ENCODE peak calls at places on chromosome 22, in nine cellular contexts. One of them, this sample, is unnamed.

GRCh38 chr22:39947488-39948216 is 12.5 kb upstream of the TMA7B start:
- DNase-seq in heart right ventricle: no peak
- DNase-seq in T-helper 22 cell: no peak
- DNase-seq in neural crest cell: no peak
- DNase-seq in stimulated activated CD8-positive, alpha-beta memory T cell treated with anti-CD3 and anti-CD28 coated beads, Interleukin-2, amount 100 ng/mL, for 1 hour: no peak
- DNase-seq in H9: no peak
- DNase-seq in mammary epithelial cell: no peak
- DNase-seq in NCI-H446 treated with DMSO at 0.1 percent for 48 hours: no peak
- DNase-seq in stromal cell of bone marrow: no peak
- DNase-seq in this sample: no peak

GRCh38 chr22:31490496-31490925 is 869 bp upstream of the EIF4ENIF1 start:
- DNase-seq in T-helper 22 cell: peak; percentile 45
- DNase-seq in stimulated activated CD8-positive, alpha-beta memory T cell treated with anti-CD3 and anti-CD28 coated beads, Interleukin-2, amount 100 ng/mL, for 1 hour: no peak
- DNase-seq in H9: peak; percentile 39
- DNase-seq in mammary epithelial cell: peak; percentile 67
- DNase-seq in heart right ventricle: peak; percentile 60
- DNase-seq in stromal cell of bone marrow: peak; percentile 23
- DNase-seq in NCI-H446 treated with DMSO at 0.1 percent for 48 hours: no peak
- DNase-seq in neural crest cell: peak; percentile 1
- DNase-seq in this sample: peak; percentile 34

GRCh38 chr22:38947321-38948112 is 9.9 kb upstream of the APOBEC3A start:
- DNase-seq in T-helper 22 cell: no peak
- DNase-seq in mammary epithelial cell: peak; percentile 47
- DNase-seq in NCI-H446 treated with DMSO at 0.1 percent for 48 hours: no peak
- DNase-seq in neural crest cell: no peak
- DNase-seq in stimulated activated CD8-positive, alpha-beta memory T cell treated with anti-CD3 and anti-CD28 coated beads, Interleukin-2, amount 100 ng/mL, for 1 hour: no peak
- DNase-seq in heart right ventricle: no peak
- DNase-seq in stromal cell of bone marrow: no peak
- DNase-seq in H9: no peak
- DNase-seq in this sample: no peak

GRCh38 chr22:41925783-41926460 is 684 bp downstream of the TNFRSF13C start:
- DNase-seq in stromal cell of bone marrow: no peak
- DNase-seq in NCI-H446 treated with DMSO at 0.1 percent for 48 hours: no peak
- DNase-seq in heart right ventricle: peak; percentile 50
- DNase-seq in H9: peak; percentile 83
- DNase-seq in neural crest cell: peak; percentile 61
- DNase-seq in mammary epithelial cell: no peak
- DNase-seq in T-helper 22 cell: peak; percentile 60
- DNase-seq in stimulated activated CD8-positive, alpha-beta memory T cell treated with anti-CD3 and anti-CD28 coated beads, Interleukin-2, amount 100 ng/mL, for 1 hour: peak; percentile 47
- DNase-seq in this sample: peak; percentile 65

GRCh38 chr22:10961043-10961860 is 4566.7 kb upstream of the OR11H1 start:
- DNase-seq in stimulated activated CD8-positive, alpha-beta memory T cell treated with anti-CD3 and anti-CD28 coated beads, Interleukin-2, amount 100 ng/mL, for 1 hour: no peak
- DNase-seq in neural crest cell: no peak
- DNase-seq in heart right ventricle: no peak
- DNase-seq in stromal cell of bone marrow: no peak
- DNase-seq in mammary epithelial cell: no peak
- DNase-seq in T-helper 22 cell: no peak
- DNase-seq in H9: no peak
- DNase-seq in NCI-H446 treated with DMSO at 0.1 percent for 48 hours: no peak
- DNase-seq in this sample: no peak

GRCh38 chr22:35054064-35054463 is 11.9 kb upstream of the ISX start:
- DNase-seq in neural crest cell: no peak
- DNase-seq in stromal cell of bone marrow: no peak
- DNase-seq in heart right ventricle: no peak
- DNase-seq in T-helper 22 cell: no peak
- DNase-seq in stimulated activated CD8-positive, alpha-beta memory T cell treated with anti-CD3 and anti-CD28 coated beads, Interleukin-2, amount 100 ng/mL, for 1 hour: no peak
- DNase-seq in mammary epithelial cell: no peak
- DNase-seq in H9: no peak
- DNase-seq in NCI-H446 treated with DMSO at 0.1 percent for 48 hours: no peak
- DNase-seq in this sample: no peak

GRCh38 chr22:48622891-48623545 is 1204.7 kb downstream of the BRD1 start:
- DNase-seq in stimulated activated CD8-positive, alpha-beta memory T cell treated with anti-CD3 and anti-CD28 coated beads, Interleukin-2, amount 100 ng/mL, for 1 hour: no peak
- DNase-seq in H9: no peak
- DNase-seq in T-helper 22 cell: no peak
- DNase-seq in mammary epithelial cell: no peak
- DNase-seq in neural crest cell: no peak
- DNase-seq in heart right ventricle: no peak
- DNase-seq in NCI-H446 treated with DMSO at 0.1 percent for 48 hours: no peak
- DNase-seq in stromal cell of bone marrow: no peak
- DNase-seq in this sample: no peak

GRCh38 chr22:49433717-49434611 is 393.7 kb downstream of the BRD1 start:
- DNase-seq in mammary epithelial cell: no peak
- DNase-seq in stimulated activated CD8-positive, alpha-beta memory T cell treated with anti-CD3 and anti-CD28 coated beads, Interleukin-2, amount 100 ng/mL, for 1 hour: no peak
- DNase-seq in T-helper 22 cell: no peak
- DNase-seq in H9: peak; percentile 71
- DNase-seq in NCI-H446 treated with DMSO at 0.1 percent for 48 hours: no peak
- DNase-seq in stromal cell of bone marrow: no peak
- DNase-seq in neural crest cell: no peak
- DNase-seq in heart right ventricle: no peak
- DNase-seq in this sample: no peak

GRCh38 chr22:46592390-46592872 is 27.8 kb upstream of the GRAMD4 start:
- DNase-seq in mammary epithelial cell: peak; percentile 67
- DNase-seq in heart right ventricle: peak; percentile 69
- DNase-seq in T-helper 22 cell: no peak
- DNase-seq in NCI-H446 treated with DMSO at 0.1 percent for 48 hours: no peak
- DNase-seq in stromal cell of bone marrow: peak; percentile 63
- DNase-seq in H9: no peak
- DNase-seq in stimulated activated CD8-positive, alpha-beta memory T cell treated with anti-CD3 and anti-CD28 coated beads, Interleukin-2, amount 100 ng/mL, for 1 hour: no peak
- DNase-seq in neural crest cell: no peak
- DNase-seq in this sample: no peak

GRCh38 chr22:50674127-50674493 is 1.5 kb downstream of the SHANK3 start:
- DNase-seq in mammary epithelial cell: no peak
- DNase-seq in neural crest cell: no peak
- DNase-seq in stimulated activated CD8-positive, alpha-beta memory T cell treated with anti-CD3 and anti-CD28 coated beads, Interleukin-2, amount 100 ng/mL, for 1 hour: no peak
- DNase-seq in H9: no peak
- DNase-seq in T-helper 22 cell: no peak
- DNase-seq in NCI-H446 treated with DMSO at 0.1 percent for 48 hours: no peak
- DNase-seq in stromal cell of bone marrow: no peak
- DNase-seq in heart right ventricle: no peak
- DNase-seq in this sample: no peak

GRCh38 chr22:23180893-23181762 is 819 bp downstream of the BCR start:
- DNase-seq in stromal cell of bone marrow: no peak
- DNase-seq in stimulated activated CD8-positive, alpha-beta memory T cell treated with anti-CD3 and anti-CD28 coated beads, Interleukin-2, amount 100 ng/mL, for 1 hour: no peak
- DNase-seq in NCI-H446 treated with DMSO at 0.1 percent for 48 hours: no peak
- DNase-seq in mammary epithelial cell: peak; percentile 39
- DNase-seq in H9: no peak
- DNase-seq in neural crest cell: no peak
- DNase-seq in T-helper 22 cell: no peak
- DNase-seq in heart right ventricle: no peak
- DNase-seq in this sample: no peak